ENCODE peak calls at places on chromosomes 5 and 9, in six cellular contexts. One of them, this sample, is unnamed.
A peak's percentile ranks its signal among the peaks of the same experiment; 100 is the strongest.

GRCh38 chr9:35232867-35233544 is 71.2 kb downstream of the UNC13B start:
- DNase-seq in GM12865: no peak
- DNase-seq in effector memory CD4-positive, alpha-beta T cell: no peak
- DNase-seq in neural crest cell: no peak
- DNase-seq in AG08395: no peak
- DNase-seq in progenitor cell of endocrine pancreas: no peak
- DNase-seq in this sample: no peak

GRCh38 chr9:86563350-86563749 is 209.1 kb upstream of the TUT7 start:
- DNase-seq in progenitor cell of endocrine pancreas: no peak
- DNase-seq in effector memory CD4-positive, alpha-beta T cell: no peak
- DNase-seq in AG08395: peak; percentile 30
- DNase-seq in GM12865: no peak
- DNase-seq in neural crest cell: no peak
- DNase-seq in this sample: peak; percentile 60

GRCh38 chr5:180135967-180136641 is 64.5 kb upstream of the RNF130 start:
- DNase-seq in neural crest cell: no peak
- DNase-seq in GM12865: no peak
- DNase-seq in effector memory CD4-positive, alpha-beta T cell: no peak
- DNase-seq in AG08395: no peak
- DNase-seq in progenitor cell of endocrine pancreas: no peak
- DNase-seq in this sample: no peak

GRCh38 chr9:121566401-121567141 is 66.9 kb upstream of the GGTA1 start:
- DNase-seq in neural crest cell: no peak
- DNase-seq in AG08395: peak; percentile 73
- DNase-seq in progenitor cell of endocrine pancreas: no peak
- DNase-seq in effector memory CD4-positive, alpha-beta T cell: no peak
- DNase-seq in GM12865: no peak
- DNase-seq in this sample: peak; percentile 41

GRCh38 chr5:38871790-38872551 is 26.2 kb downstream of the OSMR start:
- DNase-seq in effector memory CD4-positive, alpha-beta T cell: no peak
- DNase-seq in AG08395: peak; percentile 94
- DNase-seq in neural crest cell: no peak
- DNase-seq in progenitor cell of endocrine pancreas: no peak
- DNase-seq in GM12865: no peak
- DNase-seq in this sample: peak; percentile 98

GRCh38 chr9:135344915-135345500 is 134.6 kb upstream of the PPP1R26 start:
- DNase-seq in GM12865: no peak
- DNase-seq in progenitor cell of endocrine pancreas: no peak
- DNase-seq in neural crest cell: peak; percentile 45
- DNase-seq in effector memory CD4-positive, alpha-beta T cell: no peak
- DNase-seq in AG08395: no peak
- DNase-seq in this sample: no peak

GRCh38 chr5:45162974-45163373 is 354.2 kb downstream of the MRPS30 start:
- DNase-seq in neural crest cell: no peak
- DNase-seq in effector memory CD4-positive, alpha-beta T cell: no peak
- DNase-seq in GM12865: no peak
- DNase-seq in progenitor cell of endocrine pancreas: no peak
- DNase-seq in AG08395: no peak
- DNase-seq in this sample: no peak

GRCh38 chr5:180670586-180671359 is 21.4 kb upstream of the FLT4 start:
- DNase-seq in GM12865: peak; percentile 71
- DNase-seq in neural crest cell: peak; percentile 45
- DNase-seq in progenitor cell of endocrine pancreas: no peak
- DNase-seq in AG08395: no peak
- DNase-seq in effector memory CD4-positive, alpha-beta T cell: no peak
- DNase-seq in this sample: peak; percentile 29

GRCh38 chr9:123562844-123563346 is 206.9 kb downstream of the CRB2 start:
- DNase-seq in AG08395: peak; percentile 92
- DNase-seq in GM12865: peak; percentile 65
- DNase-seq in neural crest cell: no peak
- DNase-seq in progenitor cell of endocrine pancreas: no peak
- DNase-seq in effector memory CD4-positive, alpha-beta T cell: no peak
- DNase-seq in this sample: peak; percentile 97

GRCh38 chr9:133140606-133141005 is 19.6 kb upstream of the RALGDS start:
- DNase-seq in AG08395: no peak
- DNase-seq in progenitor cell of endocrine pancreas: no peak
- DNase-seq in GM12865: no peak
- DNase-seq in neural crest cell: no peak
- DNase-seq in effector memory CD4-positive, alpha-beta T cell: no peak
- DNase-seq in this sample: no peak

GRCh38 chr5:34503379-34504346 is 152.5 kb upstream of the RAI14 start:
- DNase-seq in GM12865: no peak
- DNase-seq in AG08395: no peak
- DNase-seq in neural crest cell: no peak
- DNase-seq in progenitor cell of endocrine pancreas: no peak
- DNase-seq in effector memory CD4-positive, alpha-beta T cell: no peak
- DNase-seq in this sample: peak; percentile 51

GRCh38 chr5:135426102-135427082 is 20.8 kb downstream of the DCANP1 start:
- DNase-seq in progenitor cell of endocrine pancreas: no peak
- DNase-seq in GM12865: peak; percentile 64
- DNase-seq in neural crest cell: no peak
- DNase-seq in AG08395: peak; percentile 65
- DNase-seq in effector memory CD4-positive, alpha-beta T cell: no peak
- DNase-seq in this sample: peak; percentile 53

GRCh38 chr5:84783003-84783402 is 398.3 kb upstream of the EDIL3 start:
- DNase-seq in GM12865: no peak
- DNase-seq in AG08395: no peak
- DNase-seq in neural crest cell: no peak
- DNase-seq in effector memory CD4-positive, alpha-beta T cell: no peak
- DNase-seq in progenitor cell of endocrine pancreas: no peak
- DNase-seq in this sample: no peak

GRCh38 chr5:61525573-61526142 is 193.6 kb downstream of the ZSWIM6 start:
- DNase-seq in effector memory CD4-positive, alpha-beta T cell: no peak
- DNase-seq in neural crest cell: peak; percentile 64
- DNase-seq in AG08395: no peak
- DNase-seq in progenitor cell of endocrine pancreas: peak; percentile 21
- DNase-seq in GM12865: no peak
- DNase-seq in this sample: no peak

GRCh38 chr9:87088621-87089020 is 141.3 kb upstream of the GAS1 start:
- DNase-seq in GM12865: no peak
- DNase-seq in progenitor cell of endocrine pancreas: no peak
- DNase-seq in AG08395: no peak
- DNase-seq in neural crest cell: no peak
- DNase-seq in effector memory CD4-positive, alpha-beta T cell: no peak
- DNase-seq in this sample: no peak

GRCh38 chr5:168916266-168916665 is 337.1 kb upstream of the PANK3 start:
- DNase-seq in neural crest cell: no peak
- DNase-seq in progenitor cell of endocrine pancreas: no peak
- DNase-seq in AG08395: peak; percentile 26
- DNase-seq in effector memory CD4-positive, alpha-beta T cell: no peak
- DNase-seq in GM12865: no peak
- DNase-seq in this sample: peak; percentile 70

GRCh38 chr5:137315534-137316345 is 183.4 kb downstream of the SPOCK1 start:
- DNase-seq in GM12865: no peak
- DNase-seq in progenitor cell of endocrine pancreas: no peak
- DNase-seq in neural crest cell: no peak
- DNase-seq in AG08395: no peak
- DNase-seq in effector memory CD4-positive, alpha-beta T cell: no peak
- DNase-seq in this sample: no peak

GRCh38 chr5:16160706-16161105 is 18.9 kb downstream of the MARCHF11 start:
- DNase-seq in AG08395: peak; percentile 70
- DNase-seq in effector memory CD4-positive, alpha-beta T cell: no peak
- DNase-seq in neural crest cell: peak; percentile 18
- DNase-seq in progenitor cell of endocrine pancreas: no peak
- DNase-seq in GM12865: peak; percentile 62
- DNase-seq in this sample: peak; percentile 71

GRCh38 chr5:179530069-179530998 is 20.0 kb upstream of the RUFY1 start:
- DNase-seq in neural crest cell: peak; percentile 51
- DNase-seq in GM12865: peak; percentile 62
- DNase-seq in AG08395: peak; percentile 67
- DNase-seq in effector memory CD4-positive, alpha-beta T cell: no peak
- DNase-seq in progenitor cell of endocrine pancreas: peak; percentile 64
- DNase-seq in this sample: peak; percentile 25

GRCh38 chr5:158911693-158912363 is 187.9 kb downstream of the EBF1 start:
- DNase-seq in progenitor cell of endocrine pancreas: no peak
- DNase-seq in AG08395: no peak
- DNase-seq in effector memory CD4-positive, alpha-beta T cell: no peak
- DNase-seq in neural crest cell: no peak
- DNase-seq in GM12865: no peak
- DNase-seq in this sample: no peak

GRCh38 chr5:75668988-75669760 is 48.1 kb downstream of the POC5 start:
- DNase-seq in GM12865: peak; percentile 88
- DNase-seq in progenitor cell of endocrine pancreas: no peak
- DNase-seq in effector memory CD4-positive, alpha-beta T cell: no peak
- DNase-seq in AG08395: no peak
- DNase-seq in neural crest cell: no peak
- DNase-seq in this sample: no peak

GRCh38 chr5:56206126-56206525 is 27.0 kb downstream of the ANKRD55 start:
- DNase-seq in AG08395: peak; percentile 37
- DNase-seq in GM12865: no peak
- DNase-seq in progenitor cell of endocrine pancreas: no peak
- DNase-seq in effector memory CD4-positive, alpha-beta T cell: no peak
- DNase-seq in neural crest cell: no peak
- DNase-seq in this sample: peak; percentile 67

GRCh38 chr5:113147088-113147487 is 170.5 kb downstream of the DCP2 start:
- DNase-seq in progenitor cell of endocrine pancreas: no peak
- DNase-seq in AG08395: peak; percentile 76
- DNase-seq in GM12865: no peak
- DNase-seq in effector memory CD4-positive, alpha-beta T cell: no peak
- DNase-seq in neural crest cell: no peak
- DNase-seq in this sample: peak; percentile 91

GRCh38 chr5:170429014-170429413 is 39.8 kb upstream of the KCNMB1 start:
- DNase-seq in neural crest cell: no peak
- DNase-seq in AG08395: peak; percentile 37
- DNase-seq in GM12865: no peak
- DNase-seq in progenitor cell of endocrine pancreas: no peak
- DNase-seq in effector memory CD4-positive, alpha-beta T cell: no peak
- DNase-seq in this sample: no peak

GRCh38 chr9:130588416-130588815 is 9.0 kb downstream of the FUBP3 start:
- DNase-seq in neural crest cell: no peak
- DNase-seq in progenitor cell of endocrine pancreas: no peak
- DNase-seq in AG08395: no peak
- DNase-seq in GM12865: no peak
- DNase-seq in effector memory CD4-positive, alpha-beta T cell: no peak
- DNase-seq in this sample: no peak

GRCh38 chr5:171418982-171419662 is at the start of gene FGF18:
- DNase-seq in neural crest cell: peak; percentile 60
- DNase-seq in progenitor cell of endocrine pancreas: no peak
- DNase-seq in effector memory CD4-positive, alpha-beta T cell: peak; percentile 24
- DNase-seq in GM12865: peak; percentile 58
- DNase-seq in AG08395: peak; percentile 22
- DNase-seq in this sample: peak; percentile 28

GRCh38 chr5:139904566-139905400 is 109.2 kb downstream of the PSD2 start:
- DNase-seq in neural crest cell: no peak
- DNase-seq in progenitor cell of endocrine pancreas: peak; percentile 18
- DNase-seq in GM12865: no peak
- DNase-seq in effector memory CD4-positive, alpha-beta T cell: no peak
- DNase-seq in AG08395: no peak
- DNase-seq in this sample: no peak

GRCh38 chr9:131367445-131367844 is 26.4 kb upstream of the PRRC2B start:
- DNase-seq in GM12865: no peak
- DNase-seq in AG08395: no peak
- DNase-seq in neural crest cell: no peak
- DNase-seq in effector memory CD4-positive, alpha-beta T cell: no peak
- DNase-seq in progenitor cell of endocrine pancreas: no peak
- DNase-seq in this sample: no peak

GRCh38 chr5:157870837-157871834 is 12.2 kb upstream of the CLINT1 start:
- DNase-seq in effector memory CD4-positive, alpha-beta T cell: no peak
- DNase-seq in neural crest cell: no peak
- DNase-seq in progenitor cell of endocrine pancreas: no peak
- DNase-seq in AG08395: peak; percentile 29
- DNase-seq in GM12865: peak; percentile 20
- DNase-seq in this sample: peak; percentile 77

GRCh38 chr9:94156549-94157407 is 72.5 kb downstream of the PTPDC1 start:
- DNase-seq in neural crest cell: no peak
- DNase-seq in effector memory CD4-positive, alpha-beta T cell: no peak
- DNase-seq in GM12865: no peak
- DNase-seq in AG08395: peak; percentile 46
- DNase-seq in progenitor cell of endocrine pancreas: no peak
- DNase-seq in this sample: peak; percentile 51

GRCh38 chr9:93206576-93207155 is 22.7 kb downstream of the WNK2 start:
- DNase-seq in neural crest cell: no peak
- DNase-seq in AG08395: no peak
- DNase-seq in GM12865: no peak
- DNase-seq in progenitor cell of endocrine pancreas: no peak
- DNase-seq in effector memory CD4-positive, alpha-beta T cell: no peak
- DNase-seq in this sample: no peak

GRCh38 chr5:9838906-9839305 is 208.8 kb upstream of the TAS2R1 start:
- DNase-seq in GM12865: no peak
- DNase-seq in AG08395: no peak
- DNase-seq in progenitor cell of endocrine pancreas: no peak
- DNase-seq in effector memory CD4-positive, alpha-beta T cell: no peak
- DNase-seq in neural crest cell: no peak
- DNase-seq in this sample: no peak

GRCh38 chr9:10855847-10856246 is 243.0 kb upstream of the PTPRD start:
- DNase-seq in GM12865: no peak
- DNase-seq in progenitor cell of endocrine pancreas: no peak
- DNase-seq in neural crest cell: no peak
- DNase-seq in AG08395: no peak
- DNase-seq in effector memory CD4-positive, alpha-beta T cell: no peak
- DNase-seq in this sample: no peak

GRCh38 chr5:37668524-37669047 is 171.3 kb downstream of the GDNF start:
- DNase-seq in AG08395: peak; percentile 88
- DNase-seq in progenitor cell of endocrine pancreas: no peak
- DNase-seq in effector memory CD4-positive, alpha-beta T cell: no peak
- DNase-seq in GM12865: no peak
- DNase-seq in neural crest cell: no peak
- DNase-seq in this sample: peak; percentile 94

GRCh38 chr5:139896718-139897117 is 101.1 kb downstream of the PSD2 start:
- DNase-seq in progenitor cell of endocrine pancreas: no peak
- DNase-seq in effector memory CD4-positive, alpha-beta T cell: no peak
- DNase-seq in GM12865: no peak
- DNase-seq in AG08395: no peak
- DNase-seq in neural crest cell: no peak
- DNase-seq in this sample: no peak

GRCh38 chr5:154244476-154244875 is 53.9 kb downstream of the GALNT10 start:
- DNase-seq in progenitor cell of endocrine pancreas: no peak
- DNase-seq in neural crest cell: no peak
- DNase-seq in GM12865: peak; percentile 22
- DNase-seq in effector memory CD4-positive, alpha-beta T cell: no peak
- DNase-seq in AG08395: no peak
- DNase-seq in this sample: no peak

GRCh38 chr5:74556631-74557595 is 83.6 kb downstream of the ENC1 start:
- DNase-seq in effector memory CD4-positive, alpha-beta T cell: no peak
- DNase-seq in AG08395: peak; percentile 27
- DNase-seq in neural crest cell: peak; percentile 36
- DNase-seq in progenitor cell of endocrine pancreas: no peak
- DNase-seq in GM12865: no peak
- DNase-seq in this sample: peak; percentile 59

GRCh38 chr9:85615792-85616191 is 126.0 kb downstream of the AGTPBP1 start:
- DNase-seq in neural crest cell: no peak
- DNase-seq in progenitor cell of endocrine pancreas: no peak
- DNase-seq in effector memory CD4-positive, alpha-beta T cell: no peak
- DNase-seq in GM12865: no peak
- DNase-seq in AG08395: no peak
- DNase-seq in this sample: no peak

GRCh38 chr5:35672995-35673394 is 55.3 kb downstream of the SPEF2 start:
- DNase-seq in progenitor cell of endocrine pancreas: no peak
- DNase-seq in AG08395: no peak
- DNase-seq in effector memory CD4-positive, alpha-beta T cell: no peak
- DNase-seq in GM12865: peak; percentile 52
- DNase-seq in neural crest cell: no peak
- DNase-seq in this sample: no peak